ENCODE peak calls at places on chromosomes 11 and 22, in four cellular contexts. One of them, this sample, is unnamed.

GRCh38 chr11:62559204-62559603 is 12.6 kb upstream of the AHNAK start:
- DNase-seq in Caco-2: no peak
- DNase-seq in AG04450: no peak
- DNase-seq in AG09309: no peak
- DNase-seq in this sample: no peak

GRCh38 chr22:27086728-27087450 is 429.5 kb downstream of the MIAT start:
- DNase-seq in AG04450: no peak
- DNase-seq in AG09309: no peak
- DNase-seq in Caco-2: no peak
- DNase-seq in this sample: no peak

GRCh38 chr11:86408845-86409244 is 34.2 kb downstream of the CCDC81 start:
- DNase-seq in AG09309: no peak
- DNase-seq in AG04450: no peak
- DNase-seq in Caco-2: no peak
- DNase-seq in this sample: peak; percentile 16

GRCh38 chr11:27722945-27723344 is 22.7 kb upstream of the BDNF start:
- DNase-seq in AG09309: no peak
- DNase-seq in Caco-2: no peak
- DNase-seq in AG04450: no peak
- DNase-seq in this sample: no peak

GRCh38 chr22:44884968-44885805 is 124.6 kb downstream of the PHF21B start:
- DNase-seq in Caco-2: no peak
- DNase-seq in AG04450: no peak
- DNase-seq in AG09309: no peak
- DNase-seq in this sample: no peak

GRCh38 chr22:18968011-18968749 is 32.1 kb upstream of the PRODH start:
- DNase-seq in AG09309: no peak
- DNase-seq in AG04450: no peak
- DNase-seq in Caco-2: peak; percentile 78
- DNase-seq in this sample: no peak

GRCh38 chr22:39314251-39314971 is 5.0 kb downstream of the RPL3 start:
- DNase-seq in AG09309: no peak
- DNase-seq in Caco-2: no peak
- DNase-seq in AG04450: no peak
- DNase-seq in this sample: no peak

GRCh38 chr22:40463017-40463631 is 92.7 kb downstream of the SGSM3 start:
- DNase-seq in AG09309: no peak
- DNase-seq in Caco-2: no peak
- DNase-seq in AG04450: no peak
- DNase-seq in this sample: no peak

GRCh38 chr11:68780829-68781228 is 29.5 kb upstream of the TESMIN start:
- DNase-seq in AG09309: no peak
- DNase-seq in Caco-2: peak; percentile 80
- DNase-seq in AG04450: no peak
- DNase-seq in this sample: no peak

GRCh38 chr11:76830639-76831312 is 29.9 kb upstream of the ACER3 start:
- DNase-seq in Caco-2: no peak
- DNase-seq in AG04450: no peak
- DNase-seq in AG09309: peak; percentile 67
- DNase-seq in this sample: no peak

GRCh38 chr11:9313648-9314290 is 624 bp downstream of the TMEM41B start:
- DNase-seq in AG09309: no peak
- DNase-seq in AG04450: no peak
- DNase-seq in Caco-2: peak; percentile 46
- DNase-seq in this sample: no peak

GRCh38 chr22:46908641-46909107 is 146.2 kb downstream of the TBC1D22A start:
- DNase-seq in Caco-2: no peak
- DNase-seq in AG09309: no peak
- DNase-seq in AG04450: no peak
- DNase-seq in this sample: no peak

GRCh38 chr11:45042560-45042959 is 91.9 kb upstream of the TP53I11 start:
- DNase-seq in AG09309: no peak
- DNase-seq in AG04450: no peak
- DNase-seq in Caco-2: no peak
- DNase-seq in this sample: no peak

GRCh38 chr11:12862761-12863469 is 146.2 kb upstream of the RASSF10 start:
- DNase-seq in AG09309: peak; percentile 60
- DNase-seq in Caco-2: no peak
- DNase-seq in AG04450: peak; percentile 73
- DNase-seq in this sample: no peak

GRCh38 chr11:45082744-45083543 is 63.5 kb upstream of the PRDM11 start:
- DNase-seq in Caco-2: no peak
- DNase-seq in AG04450: no peak
- DNase-seq in AG09309: no peak
- DNase-seq in this sample: no peak

GRCh38 chr11:69540118-69541000 is 58.9 kb downstream of the LINC01488 start:
- DNase-seq in AG09309: no peak
- DNase-seq in Caco-2: no peak
- DNase-seq in AG04450: no peak
- DNase-seq in this sample: peak; percentile 72

GRCh38 chr11:67646535-67647336 is 3.8 kb downstream of the ACY3 start:
- DNase-seq in AG04450: no peak
- DNase-seq in AG09309: no peak
- DNase-seq in Caco-2: no peak
- DNase-seq in this sample: no peak

GRCh38 chr22:49825944-49826602 is 1.6 kb downstream of the BRD1 start:
- DNase-seq in AG09309: no peak
- DNase-seq in Caco-2: no peak
- DNase-seq in AG04450: no peak
- DNase-seq in this sample: no peak

GRCh38 chr22:19800306-19800705 is 39.7 kb downstream of the TBX1 start:
- DNase-seq in AG04450: no peak
- DNase-seq in Caco-2: no peak
- DNase-seq in AG09309: no peak
- DNase-seq in this sample: no peak

GRCh38 chr11:61682093-61682732 is 2.0 kb downstream of the DAGLA start:
- DNase-seq in Caco-2: peak; percentile 70
- DNase-seq in AG09309: no peak
- DNase-seq in AG04450: no peak
- DNase-seq in this sample: no peak

GRCh38 chr11:10160350-10160749 is 133.7 kb downstream of the SBF2 start:
- DNase-seq in AG09309: no peak
- DNase-seq in Caco-2: no peak
- DNase-seq in AG04450: no peak
- DNase-seq in this sample: no peak

GRCh38 chr22:24440718-24441405 is 13.5 kb downstream of the ADORA2A start:
- DNase-seq in AG04450: no peak
- DNase-seq in Caco-2: no peak
- DNase-seq in AG09309: no peak
- DNase-seq in this sample: no peak

GRCh38 chr22:42928969-42929837 is 72.1 kb upstream of the ARFGAP3 start:
- DNase-seq in AG09309: no peak
- DNase-seq in AG04450: no peak
- DNase-seq in Caco-2: peak; percentile 29
- DNase-seq in this sample: peak; percentile 51

GRCh38 chr11:101741479-101742175 is 157.8 kb upstream of the TRPC6 start:
- DNase-seq in AG09309: no peak
- DNase-seq in Caco-2: no peak
- DNase-seq in AG04450: no peak
- DNase-seq in this sample: no peak

GRCh38 chr11:3199537-3200295 is 18.9 kb downstream of the MRGPRG start:
- DNase-seq in AG04450: no peak
- DNase-seq in Caco-2: no peak
- DNase-seq in AG09309: no peak
- DNase-seq in this sample: no peak

GRCh38 chr11:90135016-90135415 is 553 bp downstream of the NAALAD2 start:
- DNase-seq in AG04450: no peak
- DNase-seq in Caco-2: no peak
- DNase-seq in AG09309: no peak
- DNase-seq in this sample: no peak